ENCODE peak calls at places on chromosome 9, in six cellular contexts. B is KBM-7; X is kidney; C is effector CD4-positive, alpha-beta T cell; O is ACHN; H is OCI-M1. W is an unnamed sample.

GRCh38 chr9:26723486-26723885 is 169.1 kb downstream of the CAAP1 start:
- DNase-seq in C (no peak), X (no peak), H (peak; percentile 69), O (peak; percentile 61), B (peak; percentile 70), W (peak; percentile 49)

GRCh38 chr9:73575661-73576060 is 424.0 kb downstream of the ANXA1 start:
- DNase-seq in X (no peak), H (no peak), C (no peak), O (no peak), B (no peak), W (no peak)

GRCh38 chr9:96523429-96523828 is 73.5 kb downstream of the HABP4 start:
- DNase-seq in B (no peak), X (no peak), H (no peak), O (no peak), C (no peak), W (no peak)

GRCh38 chr9:6877671-6878161 is 119.9 kb downstream of the KDM4C start:
- DNase-seq in C (no peak), X (no peak), O (peak; percentile 84), H (no peak), B (no peak), W (no peak)

GRCh38 chr9:83220737-83221136 is 157.8 kb upstream of the RASEF start:
- DNase-seq in C (no peak), O (peak; percentile 72), H (peak; percentile 76), B (no peak), X (no peak), W (peak; percentile 65)

GRCh38 chr9:14924821-14925220 is 14.6 kb upstream of the FREM1 start:
- DNase-seq in X (no peak), C (no peak), H (peak; percentile 62), B (no peak), O (no peak), W (no peak)

GRCh38 chr9:28762167-28762566 is 1188.9 kb upstream of the C9orf72 start:
- DNase-seq in H (peak; percentile 60), B (peak; percentile 73), X (no peak), C (no peak), O (no peak), W (no peak)

GRCh38 chr9:32378993-32379729 is 5.3 kb upstream of the ACO1 start:
- DNase-seq in C (peak; percentile 53), O (peak; percentile 74), X (no peak), H (peak; percentile 87), B (peak; percentile 75), W (peak; percentile 83)

W was measured in hepatocyte.